ENCODE peak calls at places on chromosomes 6 and 20, in five cellular contexts. T, B, S, Y and K are unnamed samples.

GRCh38 chr6:118476554-118476953 is 71.5 kb upstream of the PLN start:
- DNase-seq in T (no peak), Y (no peak), B (no peak), S (no peak), K (no peak)

GRCh38 chr6:152952866-152953509 is 29.9 kb downstream of the FBXO5 start:
- DNase-seq in B (peak; percentile 35), S (peak; percentile 69), T (no peak), Y (no peak), K (no peak)

GRCh38 chr20:42095221-42095620 is 477.0 kb upstream of the CHD6 start:
- DNase-seq in S (no peak), T (no peak), Y (no peak), B (no peak), K (no peak)

GRCh38 chr6:119312441-119312840 is 37.1 kb downstream of the MAN1A1 start:
- DNase-seq in T (no peak), B (no peak), Y (no peak), S (no peak), K (no peak)

GRCh38 chr6:37516076-37516919 is 16.6 kb upstream of the CCDC167 start:
- DNase-seq in B (no peak), T (peak; percentile 31), S (peak; percentile 53), Y (peak; percentile 44), K (peak; percentile 13)

GRCh38 chr20:4332466-4332865 is 317.1 kb upstream of the RNF24 start:
- DNase-seq in S (no peak), B (no peak), T (no peak), Y (no peak), K (no peak)

GRCh38 chr6:150079604-150080003 is 10.7 kb upstream of the ULBP3 start:
- DNase-seq in T (no peak), B (peak; percentile 42), Y (no peak), S (peak; percentile 70), K (no peak)

GRCh38 chr6:160088069-160088773 is 33.4 kb upstream of the SLC22A1 start:
- DNase-seq in S (peak; percentile 71), Y (peak; percentile 49), B (peak; percentile 78), T (peak; percentile 51), K (peak; percentile 68)

GRCh38 chr6:34592208-34592952 is 36.3 kb upstream of the SPDEF start:
- DNase-seq in Y (no peak), S (no peak), B (no peak), T (no peak), K (no peak)

GRCh38 chr6:151647871-151648639 is 154.2 kb downstream of the CCDC170 start:
- DNase-seq in S (peak; percentile 90), B (no peak), Y (no peak), T (no peak), K (no peak)

GRCh38 chr20:56247954-56248782 is at the start of gene MC3R:
- DNase-seq in S (peak; percentile 30), Y (peak; percentile 45), B (peak; percentile 19), T (no peak), K (peak; percentile 32)

GRCh38 chr20:41072099-41072798 is 43.6 kb downstream of the TOP1 start:
- DNase-seq in Y (no peak), S (no peak), T (no peak), B (peak; percentile 91), K (no peak)

GRCh38 chr6:151063339-151063738 is 176.4 kb upstream of the AKAP12 start:
- DNase-seq in T (no peak), Y (no peak), B (peak; percentile 96), S (no peak), K (no peak)

GRCh38 chr20:47784599-47785320 is 521 bp downstream of the SULF2 start:
- DNase-seq in B (peak; percentile 70), T (peak; percentile 48), S (peak; percentile 69), Y (no peak), K (peak; percentile 48)

GRCh38 chr20:32675223-32675975 is 1.7 kb upstream of the C20orf203 start:
- DNase-seq in T (no peak), S (peak; percentile 46), Y (no peak), B (no peak), K (no peak)

GRCh38 chr6:19812512-19813119 is 24.6 kb upstream of the ID4 start:
- DNase-seq in Y (no peak), B (peak; percentile 54), T (no peak), S (peak; percentile 66), K (no peak)

GRCh38 chr6:168536196-168536595 is 95.2 kb downstream of the SMOC2 start:
- DNase-seq in B (no peak), T (no peak), S (no peak), Y (no peak), K (no peak)

GRCh38 chr6:143528164-143528811 is 16.8 kb upstream of the FUCA2 start:
- DNase-seq in Y (no peak), S (no peak), T (no peak), B (no peak), K (no peak)

GRCh38 chr6:143527677-143528076 is 16.2 kb upstream of the FUCA2 start:
- DNase-seq in Y (no peak), S (no peak), B (no peak), T (no peak), K (no peak)

GRCh38 chr6:143531720-143532504 is 20.4 kb upstream of the FUCA2 start:
- DNase-seq in B (no peak), Y (no peak), S (no peak), T (no peak), K (no peak)

GRCh38 chr6:143529095-143529494 is 17.6 kb upstream of the FUCA2 start:
- DNase-seq in Y (no peak), S (peak; percentile 54), B (no peak), T (no peak), K (no peak)
- TF ChIP-seq CTCF in Y (no peak), S (peak; percentile 46), B (no peak), T (no peak), K (no peak)

GRCh38 chr6:108966855-108967755 is 118.9 kb downstream of the ARMC2 start:
- DNase-seq in B (peak; percentile 65), T (peak; percentile 50), Y (peak; percentile 37), S (peak; percentile 60), K (peak; percentile 72)

GRCh38 chr6:108968746-108969316 is 120.6 kb downstream of the ARMC2 start:
- DNase-seq in T (no peak), S (no peak), B (no peak), Y (no peak), K (no peak)

GRCh38 chr6:108968325-108968724 is 120.1 kb downstream of the ARMC2 start:
- DNase-seq in T (no peak), B (no peak), Y (no peak), S (peak; percentile 65), K (no peak)

GRCh38 chr6:108966236-108966635 is 118.0 kb downstream of the ARMC2 start:
- DNase-seq in T (no peak), S (no peak), Y (no peak), B (no peak), K (no peak)

DNA sequence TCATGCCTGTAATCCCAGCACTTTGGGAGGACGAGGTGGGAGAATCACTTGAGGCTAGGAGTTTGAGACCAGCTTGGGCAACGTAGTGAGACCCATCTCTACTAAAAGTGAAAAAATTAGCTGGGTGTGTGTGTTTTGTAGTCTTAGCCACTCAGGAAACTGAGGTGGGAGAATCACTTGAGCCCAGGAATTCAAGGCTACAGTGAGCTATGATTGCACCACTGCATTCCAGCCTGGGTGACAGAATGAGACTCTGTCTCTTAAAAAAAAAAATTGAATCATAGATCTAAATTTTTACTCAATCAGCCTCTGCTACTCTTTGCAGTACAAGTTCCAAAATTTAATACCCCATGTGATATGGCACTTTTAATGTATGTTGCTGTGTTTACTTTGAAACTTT is 121.6 kb downstream of the ARMC2 start:
- DNase-seq in T (no peak), S (no peak), B (peak; percentile 22), Y (no peak), K (no peak)
- H3K4me1 ChIP-seq in T (peaks cover 60% of the 10 kb centered on the region), S (peaks cover 17% of the 10 kb centered on the region), B (no peaks in the 10 kb centered on the region), Y (peaks cover 9% of the 10 kb centered on the region), K (peaks cover 28% of the 10 kb centered on the region)

GRCh38 chr20:37311710-37312355 is 22.4 kb downstream of the MANBAL start:
- DNase-seq in S (no peak), B (peak; percentile 58), T (no peak), Y (no peak), K (no peak)
- H3K27ac ChIP-seq in S (peak overlapping the region; percentile 32), B (peak overlapping the region; percentile 64), T (no peak overlapping the region), Y (no peak overlapping the region), K (peak overlapping the region; percentile 87)

GRCh38 chr20:39893013-39893685 is 795.9 kb downstream of the MAFB start:
- DNase-seq in T (no peak), Y (no peak), B (peak; percentile 86), S (peak; percentile 28), K (no peak)
- TF ChIP-seq CTCF in T (no peak), Y (no peak), B (peak; percentile 27), S (no peak), K (peak; percentile 4)

DNA sequence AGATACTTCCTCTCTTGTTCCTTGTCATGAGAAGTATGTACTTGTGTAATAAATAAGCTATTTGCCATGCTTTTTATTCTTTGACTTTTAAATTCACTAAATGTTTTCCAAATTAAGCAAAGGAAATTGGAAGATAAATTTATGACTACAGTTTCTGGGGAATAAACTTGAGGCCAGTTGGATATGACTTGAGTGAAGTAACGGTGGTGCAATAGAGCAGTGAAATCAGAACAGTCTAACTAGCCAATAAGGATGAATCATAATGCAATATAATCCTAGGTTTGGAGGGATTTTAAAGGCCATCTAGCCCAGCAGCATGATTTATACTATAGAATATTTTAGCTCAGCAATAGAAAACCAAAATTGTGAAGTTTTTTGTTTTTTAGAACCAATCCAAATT is 183.8 kb upstream of the TCF21 start:
- DNase-seq in B (peak; percentile 67), T (no peak), S (no peak), Y (no peak), K (no peak)
- H3K4me1 ChIP-seq in B (peaks cover 6% of the 10 kb centered on the region), T (no peaks in the 10 kb centered on the region), S (no peaks in the 10 kb centered on the region), Y (no peaks in the 10 kb centered on the region), K (no peaks in the 10 kb centered on the region)